ENCODE peak calls at places on chromosomes 13 and 19, in five cellular contexts. One of them, this sample, is unnamed.

GRCh38 chr19:48632692-48633147 is 4.5 kb downstream of the DBP start:
- DNase-seq in activated naive CD4-positive, alpha-beta T cell: no peak
- DNase-seq in iris pigment epithelial cell: no peak
- DNase-seq in AG10803: peak
- DNase-seq in IMR-90: peak
- DNase-seq in this sample: peak

GRCh38 chr19:1112254-1113208 is 8.7 kb downstream of the GPX4 start:
- DNase-seq in iris pigment epithelial cell: no peak
- DNase-seq in activated naive CD4-positive, alpha-beta T cell: no peak
- DNase-seq in IMR-90: no peak
- DNase-seq in AG10803: no peak
- DNase-seq in this sample: no peak

GRCh38 chr13:79918620-79919019 is 422.3 kb downstream of the SPRY2 start:
- DNase-seq in activated naive CD4-positive, alpha-beta T cell: no peak
- DNase-seq in IMR-90: no peak
- DNase-seq in AG10803: no peak
- DNase-seq in iris pigment epithelial cell: no peak
- DNase-seq in this sample: no peak

GRCh38 chr19:7897289-7897688 is 6.4 kb upstream of the MAP2K7 start:
- DNase-seq in IMR-90: no peak
- DNase-seq in AG10803: no peak
- DNase-seq in activated naive CD4-positive, alpha-beta T cell: no peak
- DNase-seq in iris pigment epithelial cell: no peak
- DNase-seq in this sample: no peak

GRCh38 chr13:110676511-110677204 is 29.3 kb downstream of the CARS2 start:
- DNase-seq in AG10803: no peak
- DNase-seq in activated naive CD4-positive, alpha-beta T cell: no peak
- DNase-seq in IMR-90: no peak
- DNase-seq in iris pigment epithelial cell: no peak
- DNase-seq in this sample: no peak

GRCh38 chr13:111323950-111324651 is 3.7 kb downstream of the TEX29 start:
- DNase-seq in IMR-90: peak
- DNase-seq in activated naive CD4-positive, alpha-beta T cell: no peak
- DNase-seq in iris pigment epithelial cell: no peak
- DNase-seq in AG10803: no peak
- DNase-seq in this sample: no peak

GRCh38 chr19:29217591-29217990 is 4.6 kb upstream of the UQCRFS1 start:
- DNase-seq in iris pigment epithelial cell: no peak
- DNase-seq in activated naive CD4-positive, alpha-beta T cell: no peak
- DNase-seq in AG10803: no peak
- DNase-seq in IMR-90: no peak
- DNase-seq in this sample: no peak

GRCh38 chr13:51731759-51732158 is 72.2 kb downstream of the DHRS12 start:
- DNase-seq in IMR-90: peak
- DNase-seq in iris pigment epithelial cell: no peak
- DNase-seq in AG10803: peak
- DNase-seq in activated naive CD4-positive, alpha-beta T cell: no peak
- DNase-seq in this sample: peak

GRCh38 chr13:97224544-97225324 is 2.6 kb downstream of the MBNL2 start:
- DNase-seq in IMR-90: peak
- DNase-seq in iris pigment epithelial cell: peak
- DNase-seq in AG10803: peak
- DNase-seq in activated naive CD4-positive, alpha-beta T cell: no peak
- DNase-seq in this sample: no peak

GRCh38 chr19:52453324-52454094 is at the start of gene ZNF578:
- DNase-seq in activated naive CD4-positive, alpha-beta T cell: peak
- DNase-seq in IMR-90: peak
- DNase-seq in AG10803: peak
- DNase-seq in iris pigment epithelial cell: peak
- DNase-seq in this sample: peak

GRCh38 chr13:101139076-101139475 is 277.2 kb downstream of the NALCN start:
- DNase-seq in iris pigment epithelial cell: peak
- DNase-seq in IMR-90: no peak
- DNase-seq in activated naive CD4-positive, alpha-beta T cell: no peak
- DNase-seq in AG10803: peak
- DNase-seq in this sample: no peak

GRCh38 chr13:107210216-107211010 is 642.5 kb upstream of the ARGLU1 start:
- DNase-seq in AG10803: peak
- DNase-seq in iris pigment epithelial cell: peak
- DNase-seq in IMR-90: peak
- DNase-seq in activated naive CD4-positive, alpha-beta T cell: no peak
- DNase-seq in this sample: peak

GRCh38 chr13:101916758-101917474 is 464.4 kb downstream of the ITGBL1 start:
- DNase-seq in IMR-90: no peak
- DNase-seq in activated naive CD4-positive, alpha-beta T cell: no peak
- DNase-seq in AG10803: no peak
- DNase-seq in iris pigment epithelial cell: no peak
- DNase-seq in this sample: no peak

GRCh38 chr13:44132710-44133109 is 240.9 kb upstream of the SERP2 start:
- DNase-seq in IMR-90: peak
- DNase-seq in iris pigment epithelial cell: peak
- DNase-seq in AG10803: peak
- DNase-seq in activated naive CD4-positive, alpha-beta T cell: no peak
- DNase-seq in this sample: peak

GRCh38 chr19:35216026-35216832 is 12.3 kb downstream of the FAM187B start:
- DNase-seq in iris pigment epithelial cell: peak
- DNase-seq in IMR-90: no peak
- DNase-seq in AG10803: peak
- DNase-seq in activated naive CD4-positive, alpha-beta T cell: no peak
- DNase-seq in this sample: peak

GRCh38 chr19:789473-790052 is 7.7 kb upstream of the PTBP1 start:
- DNase-seq in IMR-90: no peak
- DNase-seq in AG10803: peak
- DNase-seq in iris pigment epithelial cell: peak
- DNase-seq in activated naive CD4-positive, alpha-beta T cell: no peak
- DNase-seq in this sample: no peak

GRCh38 chr19:53696951-53697350 is 65.2 kb downstream of the DPRX start:
- DNase-seq in AG10803: no peak
- DNase-seq in iris pigment epithelial cell: peak
- DNase-seq in activated naive CD4-positive, alpha-beta T cell: no peak
- DNase-seq in IMR-90: no peak
- DNase-seq in this sample: no peak

GRCh38 chr19:49362926-49363264 is 679 bp upstream of the TEAD2 start:
- DNase-seq in AG10803: peak
- DNase-seq in iris pigment epithelial cell: peak
- DNase-seq in activated naive CD4-positive, alpha-beta T cell: no peak
- DNase-seq in IMR-90: peak
- DNase-seq in this sample: no peak

GRCh38 chr13:101307181-101307701 is 109.1 kb downstream of the NALCN start:
- DNase-seq in iris pigment epithelial cell: peak
- DNase-seq in activated naive CD4-positive, alpha-beta T cell: no peak
- DNase-seq in AG10803: peak
- DNase-seq in IMR-90: peak
- DNase-seq in this sample: peak

GRCh38 chr13:24651718-24652345 is 28.4 kb upstream of the ATP12A start:
- DNase-seq in IMR-90: no peak
- DNase-seq in AG10803: no peak
- DNase-seq in iris pigment epithelial cell: no peak
- DNase-seq in activated naive CD4-positive, alpha-beta T cell: no peak
- DNase-seq in this sample: no peak

GRCh38 chr13:75357576-75358295 is 124.2 kb downstream of the TBC1D4 start:
- DNase-seq in activated naive CD4-positive, alpha-beta T cell: no peak
- DNase-seq in AG10803: peak
- DNase-seq in iris pigment epithelial cell: peak
- DNase-seq in IMR-90: peak
- DNase-seq in this sample: peak

GRCh38 chr13:80001510-80001842 is 339.4 kb downstream of the SPRY2 start:
- DNase-seq in iris pigment epithelial cell: no peak
- DNase-seq in activated naive CD4-positive, alpha-beta T cell: no peak
- DNase-seq in IMR-90: no peak
- DNase-seq in AG10803: no peak
- DNase-seq in this sample: no peak

This sample was measured in HCEC 1CT.